ENCODE peak calls at places on chromosomes 13 and 19, in six cellular contexts. U is MG63, Z is GM23338, L is AG09319, M is DMS 273 treated with DMSO at 0.1 percent for 48 hours, Y is KG1. E is an unnamed sample.

GRCh38 chr13:33764716-33765115 is 53.2 kb upstream of the RFC3 start:
- DNase-seq in U (no peak), Z (no peak), L (no peak), M (no peak), Y (no peak), E (no peak)

GRCh38 chr13:113064534-113065405 is 40.8 kb upstream of the F7 start:
- DNase-seq in U (peak; percentile 35), Z (no peak), L (no peak), M (no peak), Y (no peak), E (no peak)

GRCh38 chr19:1070576-1070930 is 3.6 kb downstream of the ARHGAP45 start:
- DNase-seq in U (no peak), Z (peak; percentile 86), L (no peak), M (no peak), Y (no peak), E (no peak)

GRCh38 chr13:21476893-21477472 is 17.9 kb upstream of the ZDHHC20 start:
- DNase-seq in U (peak; percentile 73), Z (peak; percentile 97), L (peak; percentile 61), M (peak; percentile 19), Y (peak; percentile 69), E (peak; percentile 82)

GRCh38 chr13:35984776-35985453 is 146.3 kb downstream of the DCLK1 start:
- DNase-seq in U (no peak), Z (peak; percentile 78), L (no peak), M (no peak), Y (no peak), E (no peak)

GRCh38 chr19:5991244-5991838 is 13.4 kb upstream of the RANBP3 start:
- DNase-seq in U (no peak), Z (no peak), L (no peak), M (no peak), Y (no peak), E (no peak)

GRCh38 chr13:99275093-99275469 is 16.9 kb upstream of the GPR18 start:
- DNase-seq in U (peak; percentile 68), Z (no peak), L (no peak), M (no peak), Y (no peak), E (no peak)

GRCh38 chr19:17097593-17098126 is 22.1 kb downstream of the MYO9B start:
- DNase-seq in U (peak; percentile 60), Z (no peak), L (no peak), M (no peak), Y (no peak), E (no peak)

GRCh38 chr19:34253711-34254551 is 423 bp upstream of the GARRE1 start:
- DNase-seq in U (no peak), Z (peak; percentile 96), L (no peak), M (peak; percentile 30), Y (no peak), E (peak; percentile 46)

GRCh38 chr19:41000310-41000737 is 9.2 kb downstream of the CYP2B6 start:
- DNase-seq in U (peak; percentile 46), Z (no peak), L (no peak), M (no peak), Y (no peak), E (no peak)

GRCh38 chr13:30481241-30481760 is 15.6 kb upstream of the HMGB1 start:
- DNase-seq in U (no peak), Z (no peak), L (no peak), M (no peak), Y (no peak), E (no peak)

GRCh38 chr19:40512473-40513344 is 45.9 kb downstream of the SPTBN4 start:
- DNase-seq in U (peak; percentile 56), Z (peak; percentile 82), L (no peak), M (no peak), Y (no peak), E (no peak)

GRCh38 chr19:40576181-40576584 is 490 bp upstream of the SHKBP1 start:
- DNase-seq in U (no peak), Z (peak; percentile 67), L (no peak), M (no peak), Y (no peak), E (no peak)

GRCh38 chr19:21158523-21159135 is 16.8 kb downstream of the ZNF431 start:
- DNase-seq in U (no peak), Z (no peak), L (no peak), M (no peak), Y (no peak), E (no peak)

GRCh38 chr19:4224470-4224869 is 4.9 kb upstream of the EBI3 start:
- DNase-seq in U (no peak), Z (no peak), L (no peak), M (no peak), Y (no peak), E (peak; percentile 36)

GRCh38 chr13:112143046-112143752 is 76.2 kb downstream of the SOX1 start:
- DNase-seq in U (no peak), Z (no peak), L (no peak), M (no peak), Y (no peak), E (no peak)

GRCh38 chr19:19276386-19276785 is 3.3 kb upstream of the TM6SF2 start:
- DNase-seq in U (no peak), Z (no peak), L (no peak), M (no peak), Y (no peak), E (no peak)